ENCODE peak calls at places on chromosome 12, in eight cellular contexts. S, U, W, O, Z, I, L and P are unnamed samples.

GRCh38 chr12:118334939-118335567 is 37.7 kb downstream of the TAOK3 start:
- DNase-seq in S (no peak), U (no peak), W (no peak), O (no peak), Z (no peak), I (no peak), L (no peak), P (no peak)

GRCh38 chr12:62632521-62632920 is 165.9 kb downstream of the MON2 start:
- DNase-seq in S (peak), U (peak), W (peak), O (peak), Z (no peak), I (no peak), L (peak), P (peak)

GRCh38 chr12:76518699-76519098 is 40.9 kb downstream of the OSBPL8 start:
- DNase-seq in S (no peak), U (no peak), W (no peak), O (no peak), Z (no peak), I (no peak), L (no peak), P (no peak)

GRCh38 chr12:93848453-93849120 is 171.4 kb downstream of the CRADD start:
- DNase-seq in S (no peak), U (no peak), W (no peak), O (peak), Z (no peak), I (no peak), L (no peak), P (no peak)

GRCh38 chr12:53298154-53298553 is 1.3 kb upstream of the MYG1 start:
- DNase-seq in S (no peak), U (no peak), W (no peak), O (no peak), Z (no peak), I (no peak), L (no peak), P (no peak)

GRCh38 chr12:123363385-123363742 is 1.3 kb downstream of the SBNO1 start:
- DNase-seq in S (no peak), U (no peak), W (no peak), O (no peak), Z (no peak), I (peak), L (no peak), P (no peak)

GRCh38 chr12:110079477-110080400 is 31.4 kb upstream of the C12orf76 start:
- DNase-seq in S (no peak), U (peak), W (peak), O (peak), Z (peak), I (peak), L (no peak), P (peak)

GRCh38 chr12:15978431-15978950 is 67.4 kb downstream of the DERA start:
- DNase-seq in S (no peak), U (no peak), W (no peak), O (no peak), Z (no peak), I (no peak), L (no peak), P (no peak)

GRCh38 chr12:76678992-76679391 is 84.9 kb upstream of the ZDHHC17 start:
- DNase-seq in S (no peak), U (no peak), W (no peak), O (no peak), Z (no peak), I (no peak), L (no peak), P (no peak)

GRCh38 chr12:2794261-2794735 is 472 bp upstream of the FKBP4 start:
- DNase-seq in S (no peak), U (peak), W (no peak), O (peak), Z (no peak), I (no peak), L (no peak), P (no peak)

GRCh38 chr12:28479683-28480082 is 289.4 kb downstream of the CCDC91 start:
- DNase-seq in S (no peak), U (no peak), W (no peak), O (no peak), Z (no peak), I (no peak), L (no peak), P (no peak)

GRCh38 chr12:74899031-74899829 is 310.4 kb downstream of the KCNC2 start:
- DNase-seq in S (no peak), U (no peak), W (no peak), O (no peak), Z (no peak), I (no peak), L (no peak), P (no peak)

GRCh38 chr12:120721866-120722265 is 3.8 kb upstream of the ACADS start:
- DNase-seq in S (no peak), U (no peak), W (no peak), O (no peak), Z (no peak), I (no peak), L (no peak), P (no peak)

GRCh38 chr12:30925607-30926242 is 823 bp upstream of the TSPAN11 start:
- DNase-seq in S (no peak), U (no peak), W (no peak), O (no peak), Z (no peak), I (no peak), L (no peak), P (no peak)

GRCh38 chr12:51683763-51684357 is 92.8 kb downstream of the SCN8A start:
- DNase-seq in S (no peak), U (no peak), W (no peak), O (peak), Z (peak), I (no peak), L (no peak), P (no peak)

GRCh38 chr12:80567391-80567790 is 123.4 kb downstream of the PTPRQ start:
- DNase-seq in S (no peak), U (no peak), W (no peak), O (no peak), Z (no peak), I (no peak), L (no peak), P (no peak)

GRCh38 chr12:18320036-18320617 is 58.8 kb downstream of the PIK3C2G start:
- DNase-seq in S (no peak), U (no peak), W (no peak), O (no peak), Z (no peak), I (peak), L (no peak), P (no peak)

GRCh38 chr12:65741662-65742480 is 82.4 kb upstream of the HMGA2 start:
- DNase-seq in S (peak), U (no peak), W (peak), O (peak), Z (no peak), I (peak), L (peak), P (no peak)

GRCh38 chr12:31228811-31229792 is 96.8 kb downstream of the SINHCAF start:
- DNase-seq in S (no peak), U (no peak), W (peak), O (peak), Z (peak), I (no peak), L (no peak), P (no peak)

GRCh38 chr12:53208877-53209463 is 1.9 kb upstream of the ITGB7 start:
- DNase-seq in S (no peak), U (no peak), W (no peak), O (no peak), Z (no peak), I (no peak), L (no peak), P (no peak)

GRCh38 chr12:57518176-57518919 is 2.0 kb downstream of the DDIT3 start:
- DNase-seq in S (no peak), U (no peak), W (no peak), O (no peak), Z (no peak), I (no peak), L (no peak), P (no peak)

GRCh38 chr12:91778938-91779400 is 366.7 kb downstream of the BTG1 start:
- DNase-seq in S (peak), U (peak), W (peak), O (peak), Z (peak), I (peak), L (no peak), P (peak)

GRCh38 chr12:65464930-65465329 is 186.4 kb downstream of the MSRB3 start:
- DNase-seq in S (peak), U (no peak), W (no peak), O (peak), Z (no peak), I (no peak), L (no peak), P (no peak)

GRCh38 chr12:132561784-132562156 is 48.6 kb downstream of the LRCOL1 start:
- DNase-seq in S (no peak), U (no peak), W (no peak), O (no peak), Z (peak), I (peak), L (peak), P (no peak)

GRCh38 chr12:29503283-29503682 is 5.8 kb upstream of the OVCH1 start:
- DNase-seq in S (no peak), U (no peak), W (no peak), O (no peak), Z (no peak), I (no peak), L (no peak), P (no peak)

GRCh38 chr12:93127582-93128331 is 198.7 kb upstream of the EEA1 start:
- DNase-seq in S (peak), U (peak), W (peak), O (peak), Z (peak), I (no peak), L (peak), P (peak)

GRCh38 chr12:114916531-114916930 is 232.6 kb upstream of the TBX3 start:
- DNase-seq in S (no peak), U (no peak), W (no peak), O (no peak), Z (no peak), I (no peak), L (no peak), P (no peak)

GRCh38 chr12:100986595-100987547 is 192.3 kb downstream of the ANO4 start:
- DNase-seq in S (no peak), U (no peak), W (no peak), O (no peak), Z (no peak), I (no peak), L (peak), P (no peak)

GRCh38 chr12:68454855-68455254 is 122.7 kb upstream of the MDM1 start:
- DNase-seq in S (no peak), U (no peak), W (no peak), O (no peak), Z (no peak), I (no peak), L (no peak), P (no peak)

GRCh38 chr12:104695453-104696148 is 238.9 kb downstream of the CHST11 start:
- DNase-seq in S (no peak), U (no peak), W (no peak), O (peak), Z (no peak), I (no peak), L (no peak), P (no peak)

GRCh38 chr12:116406529-116406928 is 129.0 kb upstream of the MED13L start:
- DNase-seq in S (peak), U (peak), W (peak), O (peak), Z (peak), I (peak), L (no peak), P (peak)
- H3K4me3 ChIP-seq in S (no peak), U (no peak), W (no peak), O (no peak), Z (no peak), I (no peak), L (no peak), P (no peak)

GRCh38 chr12:6904280-6905276 is at the start of gene LRRC23:
- DNase-seq in S (peak), U (peak), W (peak), O (peak), Z (peak), I (peak), L (peak), P (peak)
- TF ChIP-seq POLR2A in S (peak), U (no peak), W (peak), O (peak), Z (no peak), I (peak), L (peak), P (peak)

DNA sequence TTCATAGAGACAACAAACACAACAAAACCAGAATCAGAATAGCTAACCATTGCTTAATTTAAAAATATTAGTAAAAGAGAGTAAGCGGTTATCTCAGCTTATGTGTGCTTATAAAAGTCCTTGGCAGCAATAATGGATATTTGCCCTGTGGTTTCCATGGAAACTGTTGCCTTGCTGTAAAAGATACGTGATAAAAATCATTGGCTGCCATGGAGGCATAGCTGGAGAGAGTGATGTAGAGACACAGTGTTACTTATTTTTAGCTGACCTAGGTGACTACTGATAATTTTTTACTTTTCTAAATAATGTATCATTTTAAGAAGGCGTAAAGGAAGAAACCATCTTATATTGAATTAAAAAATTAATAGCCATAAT is 92.9 kb downstream of the ERC1 start:
- DNase-seq in S (peak), U (no peak), W (no peak), O (no peak), Z (no peak), I (no peak), L (no peak), P (no peak)
- H3K4me3 ChIP-seq in S (peak), U (no peak), W (no peak), O (no peak), Z (no peak), I (no peak), L (no peak), P (peak)

GRCh38 chr12:47818007-47818376 is 1.7 kb downstream of the HDAC7 start:
- DNase-seq in S (no peak), U (no peak), W (peak), O (no peak), Z (no peak), I (no peak), L (no peak), P (no peak)

GRCh38 chr12:47819544-47819901 is 180 bp downstream of the HDAC7 start:
- DNase-seq in S (no peak), U (no peak), W (no peak), O (no peak), Z (no peak), I (no peak), L (no peak), P (no peak)

GRCh38 chr12:47819902-47820630 is at the start of gene HDAC7:
- DNase-seq in S (peak), U (peak), W (peak), O (peak), Z (peak), I (peak), L (peak), P (peak)

GRCh38 chr12:47818382-47818700 is 1.4 kb downstream of the HDAC7 start:
- DNase-seq in S (no peak), U (no peak), W (no peak), O (peak), Z (no peak), I (no peak), L (no peak), P (no peak)

GRCh38 chr12:47818701-47819543 is 781 bp downstream of the HDAC7 start:
- DNase-seq in S (peak), U (no peak), W (peak), O (peak), Z (peak), I (peak), L (peak), P (peak)
- TF ChIP-seq POLR2A in S (no peak), U (no peak), W (peak), O (peak), Z (no peak), I (peak), L (peak), P (no peak)

GRCh38 chr12:4228122-4228580 is 45.4 kb upstream of the CCND2 start:
- DNase-seq in S (no peak), U (no peak), W (no peak), O (no peak), Z (no peak), I (no peak), L (no peak), P (no peak)
- H3K4me3 ChIP-seq in S (no peak), U (no peak), W (no peak), O (no peak), Z (no peak), I (no peak), L (no peak), P (no peak)